ENCODE peak calls at places on chromosomes 16 and 17, in six cellular contexts. One of them, this sample, is unnamed.

GRCh38 chr17:40480501-40481003 is 20.9 kb downstream of the TNS4 start:
- DNase-seq in HL-60: peak; percentile 62
- DNase-seq in omental fat pad: no peak
- DNase-seq in MM.1S: no peak
- DNase-seq in AG04450: no peak
- DNase-seq in fibroblast of lung: no peak
- DNase-seq in this sample: peak; percentile 37

GRCh38 chr17:40678902-40679522 is 14.0 kb upstream of the KRT222 start:
- DNase-seq in HL-60: no peak
- DNase-seq in omental fat pad: no peak
- DNase-seq in MM.1S: peak; percentile 16
- DNase-seq in AG04450: no peak
- DNase-seq in fibroblast of lung: peak; percentile 2
- DNase-seq in this sample: no peak

GRCh38 chr17:61253937-61254677 is 145.5 kb upstream of the TBX2 start:
- DNase-seq in HL-60: no peak
- DNase-seq in omental fat pad: no peak
- DNase-seq in MM.1S: no peak
- DNase-seq in AG04450: no peak
- DNase-seq in fibroblast of lung: no peak
- DNase-seq in this sample: no peak

GRCh38 chr17:54494731-54495715 is 405.6 kb upstream of the TOM1L1 start:
- DNase-seq in HL-60: no peak
- DNase-seq in omental fat pad: no peak
- DNase-seq in MM.1S: no peak
- DNase-seq in AG04450: no peak
- DNase-seq in fibroblast of lung: no peak
- DNase-seq in this sample: no peak

GRCh38 chr16:11032922-11033291 is 88.5 kb downstream of the CLEC16A start:
- DNase-seq in HL-60: no peak
- DNase-seq in omental fat pad: no peak
- DNase-seq in MM.1S: no peak
- DNase-seq in AG04450: peak; percentile 39
- DNase-seq in fibroblast of lung: peak; percentile 88
- DNase-seq in this sample: peak; percentile 45

GRCh38 chr17:15944720-15945492 is at the start of gene ADORA2B:
- DNase-seq in HL-60: peak; percentile 40
- DNase-seq in omental fat pad: no peak
- DNase-seq in MM.1S: no peak
- DNase-seq in AG04450: no peak
- DNase-seq in fibroblast of lung: peak; percentile 77
- DNase-seq in this sample: peak; percentile 41

GRCh38 chr16:89557230-89557935 is 3.1 kb upstream of the RPL13 start:
- DNase-seq in HL-60: peak; percentile 81
- DNase-seq in omental fat pad: peak; percentile 79
- DNase-seq in MM.1S: peak; percentile 44
- DNase-seq in AG04450: no peak
- DNase-seq in fibroblast of lung: peak; percentile 65
- DNase-seq in this sample: peak; percentile 85

GRCh38 chr17:19736071-19736470 is 12.0 kb downstream of the ALDH3A1 start:
- DNase-seq in HL-60: no peak
- DNase-seq in omental fat pad: no peak
- DNase-seq in MM.1S: no peak
- DNase-seq in AG04450: no peak
- DNase-seq in fibroblast of lung: no peak
- DNase-seq in this sample: no peak

GRCh38 chr17:14513835-14514234 is 213.0 kb downstream of the HS3ST3B1 start:
- DNase-seq in HL-60: no peak
- DNase-seq in omental fat pad: no peak
- DNase-seq in MM.1S: no peak
- DNase-seq in AG04450: no peak
- DNase-seq in fibroblast of lung: no peak
- DNase-seq in this sample: no peak

GRCh38 chr16:88634994-88635670 is 3.2 kb upstream of the IL17C start:
- DNase-seq in HL-60: no peak
- DNase-seq in omental fat pad: no peak
- DNase-seq in MM.1S: no peak
- DNase-seq in AG04450: no peak
- DNase-seq in fibroblast of lung: no peak
- DNase-seq in this sample: no peak

GRCh38 chr16:22711847-22712246 is 102.1 kb upstream of the HS3ST2 start:
- DNase-seq in HL-60: no peak
- DNase-seq in omental fat pad: no peak
- DNase-seq in MM.1S: no peak
- DNase-seq in AG04450: no peak
- DNase-seq in fibroblast of lung: no peak
- DNase-seq in this sample: no peak

GRCh38 chr16:71526111-71526998 is at the start of gene CHST4:
- DNase-seq in HL-60: peak; percentile 53
- DNase-seq in omental fat pad: no peak
- DNase-seq in MM.1S: no peak
- DNase-seq in AG04450: peak; percentile 27
- DNase-seq in fibroblast of lung: peak; percentile 74
- DNase-seq in this sample: no peak

GRCh38 chr16:87186440-87186839 is 130.8 kb downstream of the C16orf95 start:
- DNase-seq in HL-60: no peak
- DNase-seq in omental fat pad: no peak
- DNase-seq in MM.1S: no peak
- DNase-seq in AG04450: no peak
- DNase-seq in fibroblast of lung: peak; percentile 36
- DNase-seq in this sample: no peak

GRCh38 chr16:85751665-85752501 is 987 bp upstream of the C16orf74 start:
- DNase-seq in HL-60: no peak
- DNase-seq in omental fat pad: no peak
- DNase-seq in MM.1S: no peak
- DNase-seq in AG04450: no peak
- DNase-seq in fibroblast of lung: no peak
- DNase-seq in this sample: no peak

GRCh38 chr17:82436601-82437324 is 13.8 kb downstream of the CYBC1 start:
- DNase-seq in HL-60: no peak
- DNase-seq in omental fat pad: no peak
- DNase-seq in MM.1S: no peak
- DNase-seq in AG04450: no peak
- DNase-seq in fibroblast of lung: no peak
- DNase-seq in this sample: no peak

GRCh38 chr16:71249399-71249798 is 18.9 kb upstream of the HYDIN start:
- DNase-seq in HL-60: peak; percentile 35
- DNase-seq in omental fat pad: no peak
- DNase-seq in MM.1S: no peak
- DNase-seq in AG04450: no peak
- DNase-seq in fibroblast of lung: no peak
- DNase-seq in this sample: no peak

DNA sequence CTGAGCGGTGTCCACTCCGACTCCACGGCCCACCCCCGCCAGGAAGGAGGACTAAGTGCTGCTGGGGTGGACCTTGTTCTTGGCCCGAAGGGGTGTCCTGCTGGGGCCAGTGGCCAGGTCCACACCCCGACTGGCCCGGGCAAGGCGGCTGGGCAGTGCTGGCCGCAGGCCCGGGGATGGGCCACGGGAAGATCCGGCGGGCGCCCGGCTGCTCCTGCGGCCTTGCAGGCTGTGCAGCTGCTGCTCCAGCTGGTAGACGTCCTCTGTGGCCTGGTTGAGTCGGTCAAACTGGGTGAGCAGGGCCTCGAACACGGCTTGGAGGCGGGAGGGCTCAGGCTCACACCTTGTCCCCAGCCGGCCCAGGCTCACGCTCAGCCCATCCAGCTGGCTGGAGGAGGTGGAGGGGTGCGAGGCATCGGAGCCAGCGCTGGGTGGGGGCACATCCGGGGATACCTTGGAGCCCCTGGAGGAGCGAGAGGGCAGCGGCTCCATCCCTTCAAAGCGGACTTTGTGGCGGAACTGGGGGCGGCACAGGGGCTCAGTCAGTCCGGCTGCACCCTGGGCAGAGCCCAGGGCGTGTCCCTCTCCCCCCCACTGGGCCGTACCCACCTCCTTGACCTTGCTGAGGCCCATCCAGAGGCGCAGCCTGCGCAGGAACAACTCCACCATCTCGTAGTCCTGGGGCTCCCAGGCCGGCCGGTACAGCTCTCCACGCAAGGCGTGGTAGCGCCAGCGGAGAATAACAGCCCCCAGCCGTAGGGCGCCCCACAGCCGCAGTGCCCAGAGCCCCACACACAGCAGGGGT is 42.1 kb downstream of the TSC2 start:
- DNase-seq in HL-60: no peak
- DNase-seq in omental fat pad: no peak
- DNase-seq in MM.1S: no peak
- DNase-seq in AG04450: no peak
- DNase-seq in fibroblast of lung: no peak
- DNase-seq in this sample: no peak
- TF ChIP-seq CTCF in HL-60: no peak
- TF ChIP-seq CTCF in omental fat pad: no peak
- TF ChIP-seq CTCF in MM.1S: no peak
- TF ChIP-seq CTCF in AG04450: no peak
- TF ChIP-seq CTCF in fibroblast of lung: no peak
- TF ChIP-seq CTCF in this sample: no peak

DNA sequence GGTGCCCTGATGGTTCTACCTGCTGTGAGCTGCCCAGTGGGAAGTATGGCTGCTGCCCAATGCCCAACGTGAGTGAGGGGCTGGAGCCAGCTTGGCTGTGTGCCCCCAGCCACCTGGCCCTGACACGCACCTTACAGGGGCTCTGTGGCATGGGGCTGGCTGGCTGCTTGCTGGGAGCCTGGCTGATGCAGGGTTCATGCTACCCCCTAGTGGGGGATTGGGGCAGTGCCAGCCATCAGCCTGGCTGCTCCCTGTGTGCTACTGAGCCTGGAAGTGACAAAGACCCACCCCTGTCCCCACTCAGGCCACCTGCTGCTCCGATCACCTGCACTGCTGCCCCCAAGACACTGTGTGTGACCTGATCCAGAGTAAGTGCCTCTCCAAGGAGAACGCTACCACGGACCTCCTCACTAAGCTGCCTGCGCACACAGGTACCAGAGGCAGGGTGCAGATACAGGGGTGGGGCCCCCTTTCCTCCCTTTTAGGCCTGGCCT is 5.7 kb downstream of the GRN start:
- DNase-seq in HL-60: peak; percentile 76
- DNase-seq in omental fat pad: peak; percentile 54
- DNase-seq in MM.1S: peak; percentile 64
- DNase-seq in AG04450: no peak
- DNase-seq in fibroblast of lung: peak; percentile 25
- DNase-seq in this sample: peak; percentile 70
- TF ChIP-seq CTCF in HL-60: peak; percentile 99
- TF ChIP-seq CTCF in omental fat pad: no peak
- TF ChIP-seq CTCF in MM.1S: peak; percentile 88
- TF ChIP-seq CTCF in AG04450: peak; percentile 81
- TF ChIP-seq CTCF in fibroblast of lung: peak; percentile 84
- TF ChIP-seq CTCF in this sample: peak; percentile 75

GRCh38 chr16:69270395-69270794 is 40.8 kb upstream of the VPS4A start:
- DNase-seq in HL-60: peak; percentile 18
- DNase-seq in omental fat pad: no peak
- DNase-seq in MM.1S: no peak
- DNase-seq in AG04450: no peak
- DNase-seq in fibroblast of lung: no peak
- DNase-seq in this sample: no peak

GRCh38 chr16:69270831-69271230 is 40.3 kb upstream of the VPS4A start:
- DNase-seq in HL-60: no peak
- DNase-seq in omental fat pad: no peak
- DNase-seq in MM.1S: no peak
- DNase-seq in AG04450: no peak
- DNase-seq in fibroblast of lung: no peak
- DNase-seq in this sample: no peak

GRCh38 chr16:69267633-69268032 is 43.5 kb upstream of the VPS4A start:
- DNase-seq in HL-60: no peak
- DNase-seq in omental fat pad: no peak
- DNase-seq in MM.1S: no peak
- DNase-seq in AG04450: no peak
- DNase-seq in fibroblast of lung: no peak
- DNase-seq in this sample: no peak

GRCh38 chr16:69260506-69260905 is 50.6 kb upstream of the VPS4A start:
- DNase-seq in HL-60: no peak
- DNase-seq in omental fat pad: no peak
- DNase-seq in MM.1S: no peak
- DNase-seq in AG04450: no peak
- DNase-seq in fibroblast of lung: no peak
- DNase-seq in this sample: no peak

DNA sequence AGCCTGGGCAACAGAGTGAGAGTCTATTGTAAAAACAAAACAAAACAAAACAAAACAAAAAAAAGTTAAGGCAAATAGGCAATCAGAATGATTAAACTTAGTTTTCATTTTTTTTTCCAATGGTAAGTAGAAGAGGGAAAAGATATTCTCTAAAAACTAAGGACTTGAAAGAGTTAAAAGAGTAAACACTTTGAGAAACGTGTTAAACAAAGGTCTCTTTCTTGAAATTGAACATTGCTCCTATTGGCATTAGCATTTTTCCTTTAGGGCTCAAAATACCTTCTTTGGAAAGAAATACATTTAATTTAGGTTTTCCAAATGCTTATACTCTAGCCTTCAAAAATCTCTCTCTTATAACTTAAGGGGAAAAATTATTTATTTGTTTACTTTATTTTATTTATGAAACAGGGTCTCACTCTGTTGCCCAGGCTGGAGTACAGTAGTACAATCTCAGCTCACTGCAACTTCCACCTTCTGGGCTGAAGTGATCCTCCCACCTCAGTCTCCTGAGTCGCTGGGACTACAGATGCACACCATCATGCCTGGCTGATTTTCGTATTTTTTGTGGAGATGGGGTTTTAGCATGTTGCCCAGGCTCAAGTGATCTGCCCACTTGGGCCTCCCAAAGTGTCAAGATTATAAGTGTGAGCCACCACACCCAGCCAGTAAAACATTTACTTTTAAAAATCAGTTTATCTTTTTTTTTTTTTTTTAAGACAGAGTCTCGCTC is 44.7 kb upstream of the VPS4A start:
- DNase-seq in HL-60: no peak
- DNase-seq in omental fat pad: no peak
- DNase-seq in MM.1S: no peak
- DNase-seq in AG04450: no peak
- DNase-seq in fibroblast of lung: no peak
- DNase-seq in this sample: no peak
- TF ChIP-seq CTCF in HL-60: no peak
- TF ChIP-seq CTCF in omental fat pad: no peak
- TF ChIP-seq CTCF in MM.1S: no peak
- TF ChIP-seq CTCF in AG04450: no peak
- TF ChIP-seq CTCF in fibroblast of lung: no peak
- TF ChIP-seq CTCF in this sample: no peak

DNA sequence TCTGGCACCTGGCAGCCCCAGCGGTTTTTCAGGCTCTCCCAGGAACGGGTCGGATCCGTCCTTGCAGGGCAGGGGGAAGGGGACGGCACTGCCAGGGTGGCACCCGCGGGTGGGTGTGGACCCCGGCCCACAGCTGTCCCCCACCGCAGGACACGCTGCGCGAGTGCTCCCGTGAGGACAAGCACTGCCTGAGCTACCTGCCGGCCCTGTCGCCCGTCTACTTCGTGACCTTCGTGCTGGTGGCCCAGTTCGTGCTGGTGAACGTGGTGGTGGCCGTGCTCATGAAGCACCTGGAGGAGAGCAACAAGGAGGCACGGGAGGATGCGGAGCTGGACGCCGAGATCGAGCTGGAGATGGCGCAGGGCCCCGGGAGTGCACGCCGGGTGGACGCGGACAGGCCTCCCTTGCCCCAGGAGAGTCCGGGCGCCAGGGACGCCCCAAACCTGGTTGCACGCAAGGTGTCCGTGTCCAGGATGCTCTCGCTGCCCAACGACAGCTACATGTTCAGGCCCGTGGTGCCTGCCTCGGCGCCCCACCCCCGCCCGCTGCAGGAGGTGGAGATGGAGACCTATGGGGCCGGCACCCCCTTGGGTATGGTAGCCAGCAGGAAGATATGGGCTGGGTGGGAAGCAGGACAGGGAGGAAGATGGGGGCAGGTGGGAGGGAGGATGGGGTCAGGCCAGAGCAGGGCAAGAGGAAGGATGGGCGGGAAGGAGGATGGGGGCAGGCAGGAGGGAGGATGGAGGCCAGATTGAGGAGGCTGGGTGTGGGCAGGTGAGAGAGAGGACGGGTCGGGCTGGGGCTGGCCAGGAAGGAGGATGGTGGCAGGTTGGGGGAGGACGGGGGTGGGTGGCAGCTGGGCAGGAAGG is 6.8 kb downstream of the TPSG1 start:
- DNase-seq in HL-60: no peak
- DNase-seq in omental fat pad: no peak
- DNase-seq in MM.1S: no peak
- DNase-seq in AG04450: no peak
- DNase-seq in fibroblast of lung: no peak
- DNase-seq in this sample: no peak
- TF ChIP-seq CTCF in HL-60: no peak
- TF ChIP-seq CTCF in omental fat pad: no peak
- TF ChIP-seq CTCF in MM.1S: no peak
- TF ChIP-seq CTCF in AG04450: no peak
- TF ChIP-seq CTCF in fibroblast of lung: no peak
- TF ChIP-seq CTCF in this sample: no peak